ENCODE peak calls at places on chromosome 21, in six cellular contexts. K is progenitor cell of endocrine pancreas, R is Panc1, C is thoracic aorta, W is body of pancreas, L is bronchial epithelial cell. G is an unnamed sample.

GRCh38 chr21:14773777-14774345 is 227.7 kb upstream of the SAMSN1 start:
- DNase-seq in K (no peak), R (peak; percentile 7), C (no peak), W (peak; percentile 74), L (peak; percentile 51), G (peak; percentile 28)

GRCh38 chr21:41610042-41610839 is 102.3 kb upstream of the TMPRSS2 start:
- DNase-seq in K (peak; percentile 38), R (peak; percentile 33), C (no peak), W (peak; percentile 85), L (peak; percentile 63), G (no peak)

GRCh38 chr21:42590431-42591131 is 62.8 kb upstream of the PDE9A start:
- DNase-seq in K (no peak), R (no peak), C (no peak), W (no peak), L (no peak), G (no peak)

GRCh38 chr21:38721055-38721454 is 84.7 kb upstream of the ETS2 start:
- DNase-seq in K (no peak), R (no peak), C (no peak), W (no peak), L (no peak), G (no peak)

GRCh38 chr21:42614811-42615342 is 38.5 kb upstream of the PDE9A start:
- DNase-seq in K (no peak), R (no peak), C (no peak), W (peak; percentile 64), L (peak; percentile 93), G (no peak)

GRCh38 chr21:38905328-38905727 is 99.6 kb downstream of the ETS2 start:
- DNase-seq in K (no peak), R (no peak), C (no peak), W (no peak), L (no peak), G (no peak)

GRCh38 chr21:40169971-40170370 is 302.7 kb downstream of the PCP4 start:
- DNase-seq in K (no peak), R (no peak), C (no peak), W (no peak), L (no peak), G (no peak)

GRCh38 chr21:35072557-35072956 is 23.5 kb upstream of the RUNX1 start:
- DNase-seq in K (no peak), R (no peak), C (no peak), W (no peak), L (no peak), G (no peak)

GRCh38 chr21:44987301-44987885 is 47.6 kb downstream of the SLX9 start:
- DNase-seq in K (no peak), R (no peak), C (no peak), W (no peak), L (no peak), G (no peak)

GRCh38 chr21:42439284-42440186 is 35.8 kb downstream of the UBASH3A start:
- DNase-seq in K (no peak), R (no peak), C (no peak), W (no peak), L (no peak), G (peak; percentile 12)

GRCh38 chr21:14303731-14304488 is 79.0 kb downstream of the HSPA13 start:
- DNase-seq in K (no peak), R (no peak), C (no peak), W (no peak), L (peak; percentile 11), G (no peak)

GRCh38 chr21:27104749-27105439 is 138.0 kb upstream of the ADAMTS5 start:
- DNase-seq in K (no peak), R (no peak), C (no peak), W (no peak), L (peak; percentile 67), G (no peak)

GRCh38 chr21:26659181-26659580 is 86.1 kb upstream of the CYYR1 start:
- DNase-seq in K (no peak), R (no peak), C (no peak), W (no peak), L (peak; percentile 81), G (no peak)

GRCh38 chr21:34745557-34746255 is 76.9 kb downstream of the CLIC6 start:
- DNase-seq in K (peak; percentile 51), R (peak; percentile 47), C (peak; percentile 22), W (peak; percentile 82), L (peak; percentile 66), G (peak; percentile 33)

GRCh38 chr21:41976611-41977010 is 22.8 kb upstream of the C2CD2 start:
- DNase-seq in K (no peak), R (no peak), C (no peak), W (no peak), L (no peak), G (no peak)

GRCh38 chr21:33402011-33402979 is 918 bp upstream of the IFNGR2 start:
- DNase-seq in K (no peak), R (no peak), C (no peak), W (peak; percentile 77), L (peak; percentile 62), G (peak; percentile 36)

GRCh38 chr21:38766987-38767722 is 38.6 kb upstream of the ETS2 start:
- DNase-seq in K (no peak), R (no peak), C (no peak), W (peak; percentile 65), L (peak; percentile 77), G (peak; percentile 23)

GRCh38 chr21:28705616-28706015 is 287.1 kb downstream of the LTN1 start:
- DNase-seq in K (no peak), R (no peak), C (no peak), W (no peak), L (no peak), G (no peak)

GRCh38 chr21:17903029-17903806 is 84.1 kb upstream of the C21orf91 start:
- DNase-seq in K (no peak), R (no peak), C (no peak), W (no peak), L (peak; percentile 61), G (no peak)

GRCh38 chr21:14383596-14384210 is 757 bp upstream of the HSPA13 start:
- DNase-seq in K (no peak), R (no peak), C (no peak), W (peak; percentile 5), L (no peak), G (no peak)

DNA sequence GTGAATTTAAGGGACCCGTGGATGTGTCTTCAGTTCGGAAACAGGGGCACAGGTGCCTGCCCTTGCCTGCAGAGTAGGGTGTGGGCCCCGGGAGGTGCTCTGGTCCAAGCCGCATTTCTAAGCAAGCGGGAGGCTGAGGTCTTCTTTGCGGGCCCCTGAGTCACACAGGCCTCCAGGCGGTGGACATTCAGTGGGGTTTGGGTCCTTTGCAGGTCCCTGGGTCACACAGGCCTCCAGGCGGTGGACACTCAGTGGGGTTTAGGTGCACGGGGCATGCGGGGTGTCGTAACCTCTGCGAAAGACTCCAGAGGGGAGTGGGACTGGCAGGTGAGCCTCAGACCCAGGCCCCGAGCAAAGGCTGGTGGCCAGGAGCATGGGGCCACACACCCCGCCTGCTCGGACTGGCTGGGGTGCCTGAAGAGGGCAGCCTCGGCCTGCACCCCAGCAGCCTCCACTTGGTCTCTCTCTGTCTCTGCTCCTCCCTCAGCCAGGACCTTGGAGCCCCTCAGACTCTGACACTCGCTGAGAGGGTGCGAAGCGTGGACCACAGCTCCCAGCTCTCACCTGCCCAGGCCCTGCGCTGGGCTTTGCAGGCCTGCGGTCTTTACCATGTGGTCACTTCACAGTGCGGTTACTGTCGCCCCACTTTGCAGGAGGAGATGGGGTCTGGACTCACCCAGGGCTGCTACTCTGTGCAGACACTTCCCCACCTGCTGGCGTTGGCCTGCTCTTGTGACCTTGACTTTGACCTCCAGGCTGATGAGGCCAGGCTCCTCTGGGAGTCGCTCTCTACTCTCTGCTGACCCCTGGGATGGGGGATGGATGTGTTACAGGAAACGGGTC is 6.0 kb upstream of the AGPAT3 start:
- DNase-seq in K (no peak), R (no peak), C (no peak), W (no peak), L (no peak), G (no peak)
- TF ChIP-seq CTCF in K (no peak), R (no peak), C (no peak), W (no peak), L (no peak), G (no peak)

DNA sequence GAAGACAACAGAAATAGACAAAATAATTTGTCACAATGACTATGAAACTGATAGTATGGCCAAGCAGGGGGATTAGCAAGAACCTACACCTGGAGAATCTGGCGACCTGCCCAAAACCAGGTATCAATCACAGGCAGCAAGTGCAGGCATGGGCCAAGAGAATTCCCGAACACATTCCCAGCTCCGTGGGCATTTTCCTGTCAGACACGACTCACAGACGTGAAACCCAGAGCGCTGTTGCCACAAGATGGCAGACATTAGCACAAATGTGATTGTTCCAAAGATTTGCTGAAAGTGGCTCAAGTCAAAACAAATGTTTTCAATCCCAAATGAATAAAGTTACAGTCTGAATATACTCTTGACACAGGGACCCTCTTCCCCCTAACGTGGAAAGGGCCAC is 36.8 kb downstream of the HLCS start:
- DNase-seq in K (no peak), R (no peak), C (no peak), W (peak; percentile 82), L (peak; percentile 75), G (no peak)
- TF ChIP-seq CTCF in K (no peak), R (peak; percentile 46), C (no peak), W (no peak), L (peak; percentile 52), G (no peak)

GRCh38 chr21:32184059-32184458 is 94.8 kb downstream of the MIS18A start:
- DNase-seq in K (no peak), R (no peak), C (no peak), W (no peak), L (no peak), G (no peak)

GRCh38 chr21:32185726-32186125 is 93.1 kb downstream of the MIS18A start:
- DNase-seq in K (no peak), R (no peak), C (no peak), W (no peak), L (no peak), G (no peak)

GRCh38 chr21:32182449-32182848 is 96.4 kb downstream of the MIS18A start:
- DNase-seq in K (no peak), R (no peak), C (no peak), W (no peak), L (no peak), G (no peak)

GRCh38 chr21:32185103-32185502 is 93.7 kb downstream of the MIS18A start:
- DNase-seq in K (no peak), R (no peak), C (no peak), W (no peak), L (no peak), G (no peak)

DNA sequence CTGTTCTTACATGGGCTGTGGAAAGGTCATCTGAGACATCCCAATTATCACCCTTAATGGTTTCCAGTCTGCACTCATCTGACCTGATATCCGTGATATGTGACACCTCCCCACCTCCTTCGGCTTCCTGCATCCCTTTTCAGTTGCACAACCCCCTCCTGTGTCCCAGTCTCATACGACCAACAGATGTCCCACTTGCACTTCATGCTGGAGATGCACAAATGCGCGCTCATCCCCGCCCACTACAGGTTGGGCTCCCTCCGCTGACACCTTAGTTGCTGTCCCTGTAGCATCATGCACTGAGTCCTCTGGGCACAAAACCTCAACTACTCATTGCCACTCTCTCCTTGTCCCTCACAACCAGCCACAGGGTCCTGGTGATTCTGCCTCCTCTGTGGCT is 94.4 kb downstream of the MIS18A start:
- DNase-seq in K (no peak), R (no peak), C (no peak), W (no peak), L (no peak), G (no peak)
- TF ChIP-seq CTCF in K (no peak), R (no peak), C (no peak), W (no peak), L (no peak), G (no peak)

DNA sequence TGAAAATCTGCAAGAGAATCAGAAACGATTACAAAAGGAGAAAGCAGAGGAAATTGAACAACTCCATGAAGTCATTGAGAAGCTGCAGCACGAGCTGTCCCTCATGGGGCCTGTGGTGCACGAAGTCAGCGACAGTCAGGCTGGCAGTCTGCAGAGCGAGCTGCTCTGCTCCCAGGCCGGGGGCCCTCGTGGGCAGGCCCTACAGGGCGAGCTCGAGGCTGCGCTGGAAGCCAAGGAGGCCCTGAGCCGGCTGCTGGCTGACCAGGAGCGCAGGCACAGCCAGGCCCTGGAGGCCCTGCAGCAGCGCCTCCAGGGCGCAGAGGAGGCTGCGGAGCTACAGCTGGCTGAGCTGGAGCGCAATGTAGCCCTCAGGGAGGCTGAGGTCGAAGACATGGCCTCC is 47.5 kb upstream of the DIP2A start:
- DNase-seq in K (no peak), R (no peak), C (no peak), W (no peak), L (no peak), G (no peak)
- TF ChIP-seq CTCF in K (no peak), R (no peak), C (no peak), W (no peak), L (no peak), G (no peak)

G was measured in activated B cell treated with CpG ODN at 0.5 μM for 24 hours.